ENCODE peak calls at places on chromosomes 2 and 18, in ten cellular contexts. T is GM04503; N is stimulated activated CD4-positive, alpha-beta T cell treated with anti-CD3 and anti-CD28 coated beads, Interleukin-12 subunit alpha, Interleukin-12 subunit beta, amount 100 ng/mL, for 48 hours; E is SHP77 treated with DMSO at 0.1 percent for 48 hours; Y is WTC11; S is CD8-positive, alpha-beta T cell; G is stomach; V is fibroblast of pulmonary artery; X is endothelial cell; P is hypothalamus. U is an unnamed sample.

GRCh38 chr2:1544478-1545069 is 131.3 kb downstream of the TPO start:
- DNase-seq in Y (no peak), T (no peak), X (no peak), V (peak), E (no peak), N (no peak), G (no peak), P (no peak), S (no peak), U (peak)

GRCh38 chr2:9984217-9984739 is 32.8 kb downstream of the GRHL1 start:
- DNase-seq in Y (no peak), X (no peak), V (peak), T (no peak), E (no peak), N (no peak), P (peak), S (no peak), G (no peak), U (peak)

GRCh38 chr2:88949336-88949735 is 257.9 kb downstream of the RPIA start:
- DNase-seq in X (no peak), N (no peak), T (no peak), S (no peak), V (no peak), Y (no peak), G (no peak), E (no peak), P (no peak), U (no peak)

GRCh38 chr18:52339891-52340371 is at the start of gene DCC:
- DNase-seq in E (no peak), X (peak), P (peak), S (no peak), Y (peak), T (no peak), N (no peak), G (peak), V (peak), U (peak)

GRCh38 chr2:9473985-9474360 is 378 bp upstream of the IAH1 start:
- DNase-seq in E (no peak), X (peak), T (no peak), N (peak), G (peak), P (no peak), S (peak), Y (peak), V (peak), U (no peak)

GRCh38 chr2:160920061-160920460 is 240.2 kb upstream of the TANK start:
- DNase-seq in V (no peak), E (no peak), N (no peak), G (no peak), S (no peak), Y (no peak), T (no peak), P (no peak), X (no peak), U (peak)

GRCh38 chr2:37599688-37600525 is 71.5 kb downstream of the CDC42EP3 start:
- DNase-seq in N (no peak), P (no peak), V (no peak), T (no peak), E (no peak), G (peak), X (no peak), S (peak), Y (no peak), U (no peak)

GRCh38 chr2:20193185-20193584 is 31.7 kb downstream of the SDC1 start:
- DNase-seq in S (no peak), X (no peak), Y (no peak), G (no peak), P (no peak), V (no peak), N (no peak), T (no peak), E (no peak), U (no peak)

U was measured in adipocyte.